ENCODE peak calls at places on chromosomes 6 and 20, in seven cellular contexts. K is uterus, W is pancreas, U is heart left ventricle, E is body of pancreas, R is Peyer's patch, S is cardiac muscle cell. N is an unnamed sample.
A peak's percentile ranks its signal among the peaks of the same experiment; 100 is the strongest.

GRCh38 chr6:130859161-130859867 is 32.1 kb downstream of the SMLR1 start:
- DNase-seq in U (no peak), E (no peak), S (no peak), K (no peak), R (no peak), W (no peak), N (no peak)

GRCh38 chr20:37349517-37350491 is 3.9 kb downstream of the SRC start:
- DNase-seq in W (no peak), S (peak; percentile 62), U (no peak), E (peak; percentile 60), R (no peak), K (peak; percentile 14), N (no peak)

GRCh38 chr20:45469336-45470261 is at the start of gene WFDC2:
- DNase-seq in S (no peak), W (peak; percentile 64), R (no peak), K (no peak), E (peak; percentile 71), U (no peak), N (no peak)

GRCh38 chr6:43742285-43742684 is 27.7 kb upstream of the VEGFA start:
- DNase-seq in U (no peak), K (no peak), E (no peak), R (no peak), S (no peak), W (no peak), N (no peak)

GRCh38 chr6:26544473-26544872 is 6.3 kb downstream of the HMGN4 start:
- DNase-seq in W (no peak), U (no peak), K (no peak), R (no peak), S (no peak), E (no peak), N (no peak)

GRCh38 chr6:55617272-55617671 is 38.3 kb upstream of the HMGCLL1 start:
- DNase-seq in K (no peak), S (peak; percentile 71), U (no peak), W (no peak), E (no peak), R (no peak), N (no peak)

GRCh38 chr6:1787109-1787466 is 177.4 kb downstream of the FOXC1 start:
- DNase-seq in U (no peak), K (no peak), W (no peak), R (no peak), S (no peak), E (no peak), N (no peak)

GRCh38 chr20:13348301-13349239 is 127.5 kb downstream of the ISM1 start:
- DNase-seq in R (no peak), S (peak; percentile 15), W (no peak), E (no peak), K (no peak), U (no peak), N (no peak)

GRCh38 chr6:36427781-36428345 is 14.8 kb downstream of the PXT1 start:
- DNase-seq in R (no peak), U (no peak), E (no peak), W (no peak), K (no peak), S (peak; percentile 65), N (no peak)

GRCh38 chr6:125377621-125378020 is 75.9 kb upstream of the HDDC2 start:
- DNase-seq in E (no peak), K (peak; percentile 18), R (no peak), S (peak; percentile 84), U (no peak), W (no peak), N (no peak)

GRCh38 chr20:34262488-34263288 is 21.5 kb downstream of the ASIP start:
- DNase-seq in K (peak; percentile 31), E (peak; percentile 20), U (peak; percentile 64), S (peak; percentile 82), W (no peak), R (no peak), N (no peak)

GRCh38 chr6:122839477-122839876 is 50.4 kb downstream of the SMPDL3A start:
- DNase-seq in S (peak; percentile 71), E (peak; percentile 62), W (peak; percentile 27), R (peak; percentile 22), K (peak; percentile 56), U (peak; percentile 38), N (peak; percentile 15)

GRCh38 chr6:33633462-33634158 is 12.5 kb downstream of the ITPR3 start:
- DNase-seq in U (peak; percentile 77), W (peak; percentile 81), S (peak; percentile 76), K (peak; percentile 58), R (peak; percentile 56), E (peak; percentile 72), N (peak; percentile 23)

GRCh38 chr6:131688286-131688685 is 12.9 kb downstream of the OR2A4 start:
- DNase-seq in K (no peak), U (no peak), E (no peak), S (no peak), W (no peak), R (no peak), N (no peak)

GRCh38 chr6:41712651-41713103 is 22.7 kb downstream of the TFEB start:
- DNase-seq in S (no peak), E (peak; percentile 89), K (no peak), R (no peak), U (peak; percentile 84), W (peak; percentile 89), N (peak; percentile 89)

GRCh38 chr6:99148111-99148510 is 200.4 kb upstream of the FBXL4 start:
- DNase-seq in W (no peak), K (no peak), U (no peak), S (no peak), E (no peak), R (no peak), N (no peak)

GRCh38 chr6:34152042-34152524 is 6.2 kb upstream of the GRM4 start:
- DNase-seq in K (no peak), R (no peak), W (no peak), S (no peak), E (no peak), U (no peak), N (no peak)

GRCh38 chr20:6663104-6663503 is 104.4 kb upstream of the BMP2 start:
- DNase-seq in R (no peak), E (no peak), U (no peak), W (no peak), K (no peak), S (no peak), N (no peak)

GRCh38 chr20:33896509-33896908 is 85.4 kb downstream of the CHMP4B start:
- DNase-seq in W (no peak), K (no peak), E (peak; percentile 45), S (peak; percentile 76), U (no peak), R (no peak), N (no peak)

GRCh38 chr6:43614396-43614730 is 14.7 kb downstream of the GTPBP2 start:
- DNase-seq in R (no peak), E (no peak), W (no peak), S (no peak), U (no peak), K (no peak), N (no peak)

GRCh38 chr20:42492998-42493397 is 696.7 kb downstream of the PTPRT start:
- DNase-seq in S (no peak), U (no peak), E (no peak), R (no peak), K (no peak), W (no peak), N (no peak)

GRCh38 chr6:98808522-98809210 is 25.7 kb upstream of the POU3F2 start:
- DNase-seq in E (no peak), R (no peak), W (no peak), K (no peak), S (peak; percentile 56), U (no peak), N (no peak)

GRCh38 chr6:170298688-170299087 is 7.8 kb upstream of the DLL1 start:
- DNase-seq in K (no peak), U (no peak), S (no peak), E (no peak), W (no peak), R (no peak), N (no peak)

GRCh38 chr6:29905286-29905685 is 37.0 kb upstream of the HLA-A start:
- DNase-seq in E (no peak), W (no peak), S (no peak), U (no peak), K (no peak), R (no peak), N (no peak)

GRCh38 chr6:138160329-138161117 is 1.2 kb upstream of the ARFGEF3 start:
- DNase-seq in K (no peak), R (no peak), U (no peak), W (no peak), E (no peak), S (no peak), N (no peak)

GRCh38 chr6:50724381-50725124 is 11.2 kb downstream of the TFAP2D start:
- DNase-seq in R (no peak), K (no peak), W (no peak), U (no peak), S (no peak), E (no peak), N (no peak)

DNA sequence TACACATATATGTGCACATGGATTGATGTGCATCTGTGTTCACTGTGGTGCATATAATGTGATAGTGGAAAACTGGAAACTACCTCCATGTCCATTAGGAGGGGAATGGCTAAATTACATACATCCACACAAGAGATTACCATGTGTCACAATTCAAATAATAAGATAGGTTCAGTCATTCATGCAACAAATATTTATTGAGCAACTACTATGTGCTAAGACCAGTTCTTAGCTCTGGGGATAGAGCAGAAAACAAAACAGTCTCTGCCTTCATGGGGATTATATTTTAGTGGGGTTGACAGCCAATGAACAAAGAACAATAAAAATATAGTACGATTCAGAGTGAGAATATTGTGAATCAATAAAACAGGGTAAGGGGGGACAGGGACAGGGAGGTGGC is 61.7 kb upstream of the PTGIS start:
- DNase-seq in U (no peak), W (no peak), R (no peak), E (no peak), S (no peak), K (no peak), N (no peak)
- H3K27ac ChIP-seq in U (no peak overlapping the region), W (no peak overlapping the region), R (no peak overlapping the region), E (no peak overlapping the region), S (no peak overlapping the region), K (no peak overlapping the region), N (no peak overlapping the region)

GRCh38 chr20:23048283-23049200 is 930 bp downstream of the THBD start:
- DNase-seq in E (peak; percentile 43), W (peak; percentile 48), S (peak; percentile 40), U (peak; percentile 70), K (peak; percentile 24), R (no peak), N (no peak)
- H3K27ac ChIP-seq in E (no peak overlapping the region), W (peak overlapping the region; percentile 51), S (no peak overlapping the region), U (peak overlapping the region; percentile 74), K (peak overlapping the region; percentile 69), R (peak overlapping the region; percentile 82), N (peak overlapping the region; percentile 26)

GRCh38 chr20:49447364-49447763 is 35.1 kb downstream of the KCNB1 start:
- DNase-seq in S (no peak), E (no peak), U (no peak), W (no peak), R (no peak), K (no peak), N (no peak)
- H3K27ac ChIP-seq in S (no peak overlapping the region), E (no peak overlapping the region), U (peak overlapping the region; percentile 65), W (no peak overlapping the region), R (peak overlapping the region; percentile 73), K (peak overlapping the region; percentile 90), N (no peak overlapping the region)

DNA sequence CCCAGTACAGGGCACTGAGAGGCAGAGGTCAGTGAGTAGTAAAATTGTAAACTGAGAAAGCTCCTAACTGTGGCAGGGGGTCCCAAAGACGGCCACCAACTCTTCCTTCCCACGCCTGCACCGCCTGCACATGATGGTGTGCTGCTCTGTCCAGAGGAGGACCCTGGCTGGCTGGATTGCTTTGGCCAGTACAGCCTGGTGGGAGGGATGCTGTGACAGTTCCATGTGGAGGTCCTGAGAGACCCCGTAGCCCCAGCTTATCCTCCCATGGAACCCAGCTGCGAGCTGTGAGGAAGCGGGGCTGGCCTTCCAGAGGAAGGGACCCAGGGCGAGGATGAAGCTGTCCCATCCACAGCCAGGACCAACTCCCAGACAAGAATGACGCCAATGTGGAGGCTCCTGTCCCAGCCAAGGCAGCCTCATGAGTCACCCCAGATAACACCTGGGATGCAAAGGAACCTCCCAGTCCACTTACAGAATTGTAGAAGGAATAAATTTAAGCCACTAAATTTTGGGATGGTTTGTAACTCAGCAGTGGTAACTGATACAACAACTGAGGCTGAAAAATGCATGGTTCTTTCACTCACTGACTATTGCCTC is 2.0 kb upstream of the ACSS1 start:
- DNase-seq in R (no peak), W (no peak), K (no peak), U (no peak), E (peak; percentile 61), S (no peak), N (no peak)
- H3K27ac ChIP-seq in R (no peak overlapping the region), W (peak overlapping the region; percentile 85), K (peak overlapping the region; percentile 90), U (no peak overlapping the region), E (no peak overlapping the region), S (no peak overlapping the region), N (no peak overlapping the region)

N was measured in substantia nigra.